ENCODE peak calls at places on chromosomes 2 and 18, in ten cellular contexts. W is A549, S is breast epithelium, Z is heart left ventricle, C is ovary, E is K562, Q is erythroblast, O is stomach, J is upper lobe of left lung, N is lower leg skin. Y is an unnamed sample.
A peak's percentile ranks its signal among the peaks of the same experiment; 100 is the strongest.

GRCh38 chr2:236768393-236769140 is 198.9 kb downstream of the ACKR3 start:
- DNase-seq in O (no peak), Q (no peak), J (no peak), N (no peak), S (peak; percentile 36), C (no peak), E (no peak), Z (no peak), W (no peak), Y (no peak)

GRCh38 chr2:130261970-130262760 is 63.9 kb upstream of the TUBA3E start:
- DNase-seq in Q (no peak), S (no peak), N (no peak), E (no peak), C (peak; percentile 39), Z (no peak), O (no peak), W (no peak), J (no peak), Y (no peak)

GRCh38 chr2:224938670-224939309 is 103.5 kb downstream of the DOCK10 start:
- DNase-seq in N (no peak), O (no peak), S (no peak), J (no peak), E (no peak), Z (no peak), Q (no peak), C (no peak), W (no peak), Y (no peak)

GRCh38 chr18:50797147-50797546 is 22.7 kb downstream of the MRO start:
- DNase-seq in J (no peak), S (no peak), O (peak; percentile 55), C (no peak), Q (no peak), Z (no peak), E (no peak), W (no peak), N (no peak), Y (no peak)

GRCh38 chr2:40358783-40359182 is 93.1 kb downstream of the SLC8A1 start:
- DNase-seq in Z (no peak), E (no peak), J (no peak), Q (no peak), W (no peak), N (no peak), S (no peak), C (no peak), O (no peak), Y (no peak)

GRCh38 chr2:23404426-23404825 is 19.4 kb downstream of the KLHL29 start:
- DNase-seq in E (no peak), N (no peak), O (no peak), C (peak; percentile 48), J (no peak), Z (no peak), Q (no peak), S (no peak), W (peak; percentile 80), Y (no peak)

GRCh38 chr18:48539406-48540328 is 836 bp downstream of the CTIF start:
- DNase-seq in S (peak; percentile 43), N (peak; percentile 27), Z (peak; percentile 54), Q (peak; percentile 54), E (peak; percentile 44), J (peak; percentile 89), C (peak; percentile 67), W (peak; percentile 39), O (peak; percentile 32), Y (peak; percentile 33)

GRCh38 chr18:22868831-22869230 is 64.3 kb upstream of the RBBP8 start:
- DNase-seq in Z (no peak), S (no peak), Q (no peak), J (no peak), C (no peak), O (no peak), E (no peak), W (no peak), N (no peak), Y (no peak)

GRCh38 chr2:65129276-65129612 is 662 bp downstream of the RAB1A start:
- DNase-seq in N (no peak), Z (no peak), W (no peak), Q (no peak), S (no peak), O (no peak), E (no peak), C (no peak), J (no peak), Y (no peak)

GRCh38 chr2:65129613-65130439 is at the start of gene RAB1A:
- DNase-seq in N (peak; percentile 99), W (peak; percentile 100), E (peak; percentile 99), S (peak; percentile 99), C (peak; percentile 100), Q (peak; percentile 100), J (peak; percentile 99), O (peak; percentile 99), Z (peak; percentile 100), Y (peak; percentile 96)

GRCh38 chr2:65128297-65129190 is 1.4 kb downstream of the RAB1A start:
- DNase-seq in J (no peak), N (peak; percentile 63), C (no peak), W (no peak), S (peak; percentile 44), Z (no peak), O (peak; percentile 53), Q (peak; percentile 76), E (no peak), Y (no peak)

GRCh38 chr2:65133626-65134025 is 3.7 kb upstream of the RAB1A start:
- DNase-seq in Q (no peak), N (no peak), J (no peak), W (no peak), Z (no peak), C (no peak), S (no peak), O (no peak), E (peak; percentile 40), Y (no peak)

DNA sequence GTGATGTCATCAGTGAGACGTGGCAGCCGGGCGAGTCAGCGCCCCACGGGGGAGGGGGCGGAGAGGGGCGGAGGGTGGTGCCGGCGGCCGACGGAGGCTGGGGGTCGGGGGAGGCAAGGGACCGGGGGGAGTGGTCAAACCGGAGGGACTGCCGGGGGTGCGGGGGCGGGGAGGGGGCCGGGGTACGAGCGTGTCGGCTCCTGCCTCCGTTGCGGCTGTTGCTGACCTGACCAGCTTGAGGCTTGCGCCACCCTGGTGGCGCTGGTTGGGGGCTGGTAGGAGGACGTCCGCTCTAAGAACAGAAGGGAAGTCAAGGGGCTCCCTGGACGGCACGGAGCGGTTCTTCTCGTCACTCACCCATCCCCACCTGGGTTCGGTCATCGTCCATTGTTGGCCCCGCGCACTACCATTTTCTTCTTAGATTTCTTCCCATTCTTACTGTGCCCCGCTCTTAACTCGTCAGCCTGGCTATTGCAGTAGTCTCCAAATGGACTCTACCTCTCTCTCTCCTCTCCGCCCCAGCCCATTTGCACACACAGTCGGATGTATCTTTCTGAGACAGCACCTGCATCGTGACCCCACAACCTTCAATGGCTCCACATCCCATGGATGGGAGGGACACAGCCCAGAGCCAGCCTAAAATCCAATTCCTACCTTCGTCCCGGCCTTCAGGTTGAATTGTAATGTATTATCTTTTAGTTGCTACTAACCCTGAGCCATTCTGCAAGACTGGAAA is 702 bp upstream of the RAB1A start:
- DNase-seq in Q (no peak), C (no peak), S (peak; percentile 43), E (no peak), O (no peak), J (no peak), N (no peak), W (no peak), Z (no peak), Y (peak; percentile 8)
- TF ChIP-seq POLR2A in Q (no peak), C (no peak), S (no peak), E (no peak), O (no peak), J (no peak), N (no peak), W (peak; percentile 64), Z (no peak), Y (no peak)

GRCh38 chr18:30446605-30447004 is 595.9 kb downstream of the DSC3 start:
- DNase-seq in E (no peak), O (no peak), Q (no peak), W (no peak), S (no peak), J (no peak), C (no peak), N (no peak), Z (no peak), Y (no peak)
- TF ChIP-seq POLR2A in E (no peak), O (no peak), Q (no peak), W (no peak), S (no peak), J (no peak), C (no peak), N (no peak), Z (no peak), Y (no peak)

GRCh38 chr2:70121627-70122372 is 34.5 kb downstream of the PCBP1 start:
- DNase-seq in C (peak; percentile 14), Z (no peak), N (no peak), W (no peak), Q (no peak), S (no peak), J (no peak), O (no peak), E (peak; percentile 42), Y (no peak)

GRCh38 chr2:70124983-70125480 is 37.8 kb downstream of the PCBP1 start:
- DNase-seq in E (peak; percentile 66), W (peak; percentile 70), Z (peak; percentile 78), C (peak; percentile 77), N (peak; percentile 55), J (peak; percentile 92), S (peak; percentile 59), O (peak; percentile 61), Q (peak; percentile 82), Y (no peak)

GRCh38 chr2:70122470-70122869 is 35.2 kb downstream of the PCBP1 start:
- DNase-seq in Q (no peak), S (no peak), J (no peak), C (peak; percentile 3), W (no peak), Z (no peak), N (no peak), E (no peak), O (no peak), Y (no peak)

GRCh38 chr2:70123829-70124117 is 36.5 kb downstream of the PCBP1 start:
- DNase-seq in Z (no peak), N (no peak), W (no peak), C (no peak), E (no peak), S (no peak), Q (no peak), J (no peak), O (no peak), Y (no peak)

DNA sequence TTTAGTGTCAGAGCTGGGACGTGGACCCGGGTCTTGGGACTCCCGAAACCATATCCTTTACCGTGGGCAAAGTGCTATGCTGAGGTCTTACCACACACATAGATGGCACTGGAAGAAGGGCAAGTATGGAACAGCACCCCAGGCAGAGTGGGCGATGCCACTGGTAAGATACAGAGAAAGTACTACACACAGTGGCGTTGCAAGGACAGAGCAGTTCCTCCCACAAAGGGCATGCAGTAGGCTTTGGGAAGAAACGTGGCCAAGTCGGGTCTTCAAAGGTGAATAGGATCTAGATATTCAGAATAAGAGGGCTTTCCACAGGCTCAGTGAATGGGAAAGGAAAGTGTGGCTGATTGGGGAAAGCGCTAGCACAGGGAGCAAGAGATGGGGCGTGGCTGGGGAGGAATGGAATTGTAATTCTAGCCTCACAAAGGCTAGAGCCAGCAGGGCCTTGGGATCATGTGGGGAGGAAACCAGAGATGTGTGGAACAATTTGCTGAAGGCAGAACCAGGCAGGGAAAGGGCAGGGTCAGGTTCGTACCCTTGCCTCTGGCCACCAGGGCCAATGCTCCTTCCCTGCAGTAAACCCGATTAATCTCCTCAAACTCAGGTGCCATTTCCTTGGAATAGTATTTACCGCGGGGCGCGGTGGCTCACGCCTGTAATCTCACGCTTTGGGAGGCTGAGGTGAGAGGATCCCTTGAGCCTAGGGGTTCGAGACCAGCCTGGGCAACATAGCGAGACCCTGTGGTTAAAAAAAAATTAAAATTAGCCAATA is 36.0 kb downstream of the PCBP1 start:
- DNase-seq in N (peak; percentile 75), W (no peak), Q (no peak), O (peak; percentile 66), E (peak; percentile 79), S (no peak), C (peak; percentile 56), Z (peak; percentile 67), J (no peak), Y (no peak)
- TF ChIP-seq POLR2A in N (no peak), W (no peak), Q (no peak), O (no peak), E (no peak), S (no peak), C (no peak), Z (no peak), J (no peak), Y (no peak)

GRCh38 chr2:46416739-46417403 is 62.5 kb upstream of the TMEM247 start:
- DNase-seq in Z (no peak), E (peak; percentile 23), J (no peak), S (no peak), W (no peak), C (no peak), O (no peak), Q (no peak), N (no peak), Y (no peak)
- TF ChIP-seq POLR2A in Z (no peak), E (no peak), J (no peak), S (no peak), W (no peak), C (no peak), O (no peak), Q (no peak), N (no peak), Y (no peak)